ENCODE peak calls at places on chromosome 13, in seven cellular contexts. U, G, L, B, F, M and A are unnamed samples.

GRCh38 chr13:51803422-51804294 is at the start of gene DHRS12:
- DNase-seq in U (peak; percentile 43), G (peak; percentile 65), L (peak; percentile 80), B (peak; percentile 80), F (peak; percentile 96), M (peak; percentile 75), A (peak; percentile 83)

GRCh38 chr13:95317037-95317989 is 16.1 kb upstream of the ABCC4 start:
- DNase-seq in U (no peak), G (peak; percentile 25), L (peak; percentile 47), B (no peak), F (peak; percentile 9), M (no peak), A (no peak)

GRCh38 chr13:93364166-93364565 is 137.6 kb downstream of the GPC6 start:
- DNase-seq in U (no peak), G (peak; percentile 64), L (peak; percentile 68), B (peak; percentile 68), F (peak; percentile 46), M (peak; percentile 61), A (no peak)

GRCh38 chr13:112072531-112073244 is 5.7 kb downstream of the SOX1 start:
- DNase-seq in U (no peak), G (no peak), L (peak; percentile 8), B (no peak), F (no peak), M (no peak), A (no peak)

GRCh38 chr13:93231867-93232266 is 5.3 kb downstream of the GPC6 start:
- DNase-seq in U (no peak), G (no peak), L (no peak), B (no peak), F (no peak), M (no peak), A (no peak)

GRCh38 chr13:44365008-44365407 is 8.6 kb upstream of the SERP2 start:
- DNase-seq in U (peak; percentile 21), G (peak; percentile 91), L (peak; percentile 92), B (peak; percentile 80), F (peak; percentile 65), M (no peak), A (no peak)

GRCh38 chr13:37175996-37176395 is 70.5 kb upstream of the CSNK1A1L start:
- DNase-seq in U (no peak), G (peak; percentile 86), L (peak; percentile 84), B (peak; percentile 40), F (peak; percentile 89), M (no peak), A (no peak)

GRCh38 chr13:78012046-78012445 is 93.4 kb upstream of the EDNRB start:
- DNase-seq in U (no peak), G (no peak), L (no peak), B (no peak), F (no peak), M (no peak), A (no peak)

GRCh38 chr13:46168341-46168740 is 13.6 kb downstream of the LCP1 start:
- DNase-seq in U (no peak), G (no peak), L (no peak), B (peak; percentile 82), F (peak; percentile 38), M (no peak), A (no peak)

GRCh38 chr13:102020611-102021216 is 381.1 kb downstream of the FGF14 start:
- DNase-seq in U (no peak), G (peak; percentile 72), L (peak; percentile 78), B (peak; percentile 78), F (no peak), M (peak; percentile 30), A (peak; percentile 66)

GRCh38 chr13:51225034-51225433 is 2.8 kb downstream of the FAM124A start:
- DNase-seq in U (no peak), G (no peak), L (no peak), B (no peak), F (peak; percentile 29), M (no peak), A (no peak)

GRCh38 chr13:61685683-61686013 is 270.0 kb upstream of the PCDH20 start:
- DNase-seq in U (peak; percentile 3), G (no peak), L (no peak), B (no peak), F (no peak), M (no peak), A (no peak)

GRCh38 chr13:40252241-40252640 is 414.2 kb downstream of the FOXO1 start:
- DNase-seq in U (no peak), G (no peak), L (no peak), B (no peak), F (no peak), M (no peak), A (no peak)

GRCh38 chr13:41059466-41059865 is 1.8 kb upstream of the WBP4 start:
- DNase-seq in U (no peak), G (no peak), L (peak; percentile 18), B (peak; percentile 16), F (peak; percentile 63), M (peak; percentile 5), A (no peak)

GRCh38 chr13:21435710-21436151 is 23.4 kb downstream of the ZDHHC20 start:
- DNase-seq in U (peak; percentile 87), G (peak; percentile 92), L (peak; percentile 92), B (peak; percentile 91), F (peak; percentile 94), M (peak; percentile 62), A (peak; percentile 17)

GRCh38 chr13:23618341-23618740 is 48.1 kb downstream of the TNFRSF19 start:
- DNase-seq in U (no peak), G (peak; percentile 99), L (peak; percentile 99), B (peak; percentile 96), F (peak; percentile 79), M (peak; percentile 58), A (no peak)

GRCh38 chr13:95137096-95137495 is 164.2 kb downstream of the ABCC4 start:
- DNase-seq in U (no peak), G (no peak), L (peak; percentile 15), B (no peak), F (peak; percentile 55), M (peak; percentile 37), A (no peak)

GRCh38 chr13:41426047-41426446 is 31.3 kb upstream of the RGCC start:
- DNase-seq in U (no peak), G (no peak), L (no peak), B (no peak), F (no peak), M (no peak), A (no peak)

GRCh38 chr13:39855236-39855635 is 199.8 kb downstream of the COG6 start:
- DNase-seq in U (no peak), G (no peak), L (no peak), B (no peak), F (no peak), M (no peak), A (no peak)

GRCh38 chr13:45873491-45874360 is 22.2 kb upstream of the SIAH3 start:
- DNase-seq in U (peak; percentile 50), G (peak; percentile 36), L (peak; percentile 42), B (peak; percentile 60), F (peak; percentile 48), M (peak; percentile 63), A (no peak)

DNA sequence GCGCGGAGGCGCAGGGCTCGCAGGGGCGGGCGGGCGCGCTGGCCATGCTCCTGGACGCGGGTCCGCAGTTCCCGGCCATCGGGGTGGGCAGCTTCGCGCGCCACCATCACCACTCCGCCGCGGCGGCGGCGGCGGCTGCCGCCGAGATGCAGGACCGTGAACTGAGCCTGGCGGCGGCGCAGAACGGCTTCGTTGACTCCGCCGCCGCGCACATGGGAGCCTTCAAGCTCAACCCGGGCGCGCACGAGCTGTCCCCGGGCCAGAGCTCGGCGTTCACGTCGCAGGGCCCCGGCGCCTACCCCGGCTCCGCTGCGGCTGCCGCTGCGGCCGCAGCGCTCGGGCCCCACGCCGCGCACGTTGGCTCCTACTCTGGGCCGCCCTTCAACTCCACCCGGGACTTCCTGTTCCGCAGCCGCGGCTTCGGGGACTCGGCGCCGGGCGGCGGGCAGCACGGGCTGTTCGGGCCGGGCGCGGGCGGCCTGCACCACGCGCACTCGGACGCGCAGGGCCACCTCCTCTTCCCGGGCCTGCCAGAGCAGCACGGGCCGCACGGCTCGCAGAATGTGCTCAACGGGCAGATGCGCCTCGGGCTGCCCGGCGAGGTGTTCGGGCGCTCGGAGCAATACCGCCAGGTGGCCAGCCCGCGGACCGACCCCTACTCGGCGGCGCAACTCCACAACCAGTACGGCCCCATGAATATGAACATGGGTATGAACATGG is 597 bp downstream of the ZIC2 start:
- DNase-seq in U (no peak), G (no peak), L (peak; percentile 35), B (peak; percentile 51), F (peak; percentile 52), M (no peak), A (no peak)
- TF ChIP-seq EZH2 in U (no peak), G (peak; percentile 85), L (peak; percentile 58), B (no peak), F (peak; percentile 41), M (peak; percentile 55), A (no peak)

DNA sequence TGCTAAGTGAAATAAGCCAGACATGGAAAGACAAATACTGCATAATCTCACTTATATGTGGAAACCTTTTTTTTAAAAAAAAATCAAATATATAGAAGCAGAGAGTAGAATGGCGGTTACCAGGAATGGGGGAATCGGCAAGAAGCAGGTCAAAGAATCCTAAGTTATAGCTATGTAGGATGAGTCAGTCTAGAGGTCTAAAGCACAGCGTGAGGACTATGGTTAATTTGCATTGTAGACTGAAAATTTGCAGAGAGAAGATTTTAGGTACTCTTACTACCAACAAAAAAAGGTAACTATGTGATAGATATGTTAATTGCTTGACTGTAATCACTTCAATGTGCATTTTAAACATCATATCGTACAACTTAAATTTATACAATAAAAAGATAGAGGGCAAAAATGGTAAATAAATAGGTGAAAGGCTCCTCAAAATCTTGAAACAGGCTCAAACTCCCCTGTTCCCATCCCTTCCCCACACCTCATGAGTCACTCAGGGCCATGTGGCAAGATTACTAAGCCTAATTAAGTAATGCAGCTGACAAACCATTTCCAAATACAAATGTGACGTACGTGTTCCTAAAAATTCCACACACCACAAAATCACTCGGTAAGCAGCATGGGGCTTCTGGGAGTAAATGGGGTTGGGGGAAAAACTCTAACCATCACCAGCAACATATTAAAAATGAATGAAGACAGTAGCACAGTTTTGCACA is 159.0 kb downstream of the USP12 start:
- DNase-seq in U (no peak), G (peak; percentile 87), L (peak; percentile 89), B (peak; percentile 79), F (peak; percentile 93), M (peak; percentile 59), A (peak; percentile 77)
- H3K4me2 ChIP-seq in U (no peak overlapping the region), G (peak overlapping the region; percentile 32), L (peak overlapping the region; percentile 54), B (peak overlapping the region; percentile 11), F (peak overlapping the region; percentile 39), M (peak overlapping the region; percentile 6), A (peak overlapping the region; percentile 49)

GRCh38 chr13:113232208-113233003 is 23.0 kb downstream of the CUL4A start:
- DNase-seq in U (no peak), G (no peak), L (no peak), B (no peak), F (no peak), M (no peak), A (no peak)
- H3K36me3 ChIP-seq in U (peaks cover 18% of the 10 kb centered on the region), G (peaks cover 29% of the 10 kb centered on the region), L (peaks cover 24% of the 10 kb centered on the region), B (peaks cover 12% of the 10 kb centered on the region), F (peaks cover 23% of the 10 kb centered on the region), M (no peaks in the 10 kb centered on the region), A (peaks cover 14% of the 10 kb centered on the region)

GRCh38 chr13:30151398-30151797 is 156.0 kb downstream of the KATNAL1 start:
- DNase-seq in U (no peak), G (no peak), L (no peak), B (no peak), F (no peak), M (no peak), A (no peak)

GRCh38 chr13:30156270-30156669 is 151.1 kb downstream of the KATNAL1 start:
- DNase-seq in U (no peak), G (no peak), L (no peak), B (no peak), F (no peak), M (peak; percentile 37), A (no peak)

GRCh38 chr13:30154931-30155330 is 152.4 kb downstream of the KATNAL1 start:
- DNase-seq in U (no peak), G (no peak), L (no peak), B (no peak), F (no peak), M (no peak), A (no peak)

GRCh38 chr13:30154531-30154930 is 152.8 kb downstream of the KATNAL1 start:
- DNase-seq in U (no peak), G (no peak), L (no peak), B (no peak), F (no peak), M (no peak), A (no peak)

GRCh38 chr13:30153871-30154426 is 153.4 kb downstream of the KATNAL1 start:
- DNase-seq in U (no peak), G (no peak), L (peak; percentile 32), B (no peak), F (peak; percentile 58), M (no peak), A (no peak)
- TF ChIP-seq EZH2 in U (no peak), G (no peak), L (no peak), B (no peak), F (no peak), M (no peak), A (no peak)